ENCODE peak calls at places on chromosome 10, in seven cellular contexts. One of them, this sample, is unnamed.
A peak's percentile ranks its signal among the peaks of the same experiment; 100 is the strongest.

GRCh38 chr10:133347636-133348517 is 704 bp downstream of the PRAP1 start:
- DNase-seq in HL-60: no peak
- DNase-seq in SK-N-SH: peak; percentile 61
- DNase-seq in A549: no peak
- DNase-seq in HepG2: peak; percentile 75
- DNase-seq in GM12878: no peak
- DNase-seq in HCT116: no peak
- DNase-seq in this sample: no peak

GRCh38 chr10:13649844-13650520 is 63.2 kb downstream of the PRPF18 start:
- DNase-seq in HepG2: no peak
- DNase-seq in HCT116: no peak
- DNase-seq in SK-N-SH: no peak
- DNase-seq in HL-60: no peak
- DNase-seq in GM12878: no peak
- DNase-seq in A549: no peak
- DNase-seq in this sample: no peak

GRCh38 chr10:112490543-112490942 is 43.5 kb downstream of the VTI1A start:
- DNase-seq in HL-60: no peak
- DNase-seq in HepG2: peak; percentile 97
- DNase-seq in A549: no peak
- DNase-seq in GM12878: no peak
- DNase-seq in SK-N-SH: peak; percentile 67
- DNase-seq in HCT116: peak; percentile 97
- DNase-seq in this sample: no peak

GRCh38 chr10:88097092-88097894 is 233.9 kb downstream of the PTEN start:
- DNase-seq in HL-60: peak; percentile 68
- DNase-seq in SK-N-SH: no peak
- DNase-seq in GM12878: no peak
- DNase-seq in HCT116: no peak
- DNase-seq in A549: no peak
- DNase-seq in HepG2: no peak
- DNase-seq in this sample: no peak

GRCh38 chr10:4763960-4764428 is 62.0 kb upstream of the AKR1E2 start:
- DNase-seq in HCT116: no peak
- DNase-seq in SK-N-SH: no peak
- DNase-seq in GM12878: no peak
- DNase-seq in HepG2: no peak
- DNase-seq in HL-60: no peak
- DNase-seq in A549: no peak
- DNase-seq in this sample: peak; percentile 46

GRCh38 chr10:94104316-94105060 is 110.8 kb downstream of the PLCE1 start:
- DNase-seq in GM12878: no peak
- DNase-seq in A549: no peak
- DNase-seq in HepG2: peak; percentile 5
- DNase-seq in HL-60: no peak
- DNase-seq in HCT116: no peak
- DNase-seq in SK-N-SH: no peak
- DNase-seq in this sample: no peak

GRCh38 chr10:102565793-102566192 is 62.0 kb downstream of the SUFU start:
- DNase-seq in GM12878: no peak
- DNase-seq in A549: no peak
- DNase-seq in SK-N-SH: no peak
- DNase-seq in HL-60: no peak
- DNase-seq in HCT116: no peak
- DNase-seq in HepG2: peak; percentile 9
- DNase-seq in this sample: no peak

GRCh38 chr10:29257106-29257783 is 31.6 kb upstream of the LYZL1 start:
- DNase-seq in SK-N-SH: no peak
- DNase-seq in HL-60: peak; percentile 77
- DNase-seq in HCT116: no peak
- DNase-seq in GM12878: no peak
- DNase-seq in A549: no peak
- DNase-seq in HepG2: no peak
- DNase-seq in this sample: no peak

GRCh38 chr10:70894416-70894815 is 6.1 kb upstream of the PCBD1 start:
- DNase-seq in GM12878: no peak
- DNase-seq in HepG2: no peak
- DNase-seq in A549: no peak
- DNase-seq in SK-N-SH: no peak
- DNase-seq in HL-60: no peak
- DNase-seq in HCT116: no peak
- DNase-seq in this sample: no peak

GRCh38 chr10:90481326-90481923 is 376.4 kb downstream of the HTR7 start:
- DNase-seq in GM12878: no peak
- DNase-seq in A549: no peak
- DNase-seq in SK-N-SH: no peak
- DNase-seq in HCT116: no peak
- DNase-seq in HL-60: no peak
- DNase-seq in HepG2: no peak
- DNase-seq in this sample: no peak

GRCh38 chr10:3151889-3152565 is 20.6 kb downstream of the PITRM1 start:
- DNase-seq in HCT116: no peak
- DNase-seq in GM12878: no peak
- DNase-seq in HL-60: no peak
- DNase-seq in A549: no peak
- DNase-seq in HepG2: no peak
- DNase-seq in SK-N-SH: no peak
- DNase-seq in this sample: no peak

GRCh38 chr10:129808092-129808983 is 155.7 kb downstream of the EBF3 start:
- DNase-seq in HCT116: no peak
- DNase-seq in A549: no peak
- DNase-seq in GM12878: no peak
- DNase-seq in SK-N-SH: no peak
- DNase-seq in HepG2: no peak
- DNase-seq in HL-60: no peak
- DNase-seq in this sample: no peak

GRCh38 chr10:102065561-102066420 is 642 bp downstream of the HPS6 start:
- DNase-seq in SK-N-SH: peak; percentile 79
- DNase-seq in HCT116: no peak
- DNase-seq in HepG2: no peak
- DNase-seq in A549: peak; percentile 38
- DNase-seq in GM12878: no peak
- DNase-seq in HL-60: peak; percentile 28
- DNase-seq in this sample: no peak

GRCh38 chr10:113126506-113127192 is 176.6 kb downstream of the TCF7L2 start:
- DNase-seq in HL-60: peak; percentile 40
- DNase-seq in A549: peak; percentile 55
- DNase-seq in SK-N-SH: peak; percentile 94
- DNase-seq in HCT116: no peak
- DNase-seq in GM12878: no peak
- DNase-seq in HepG2: peak; percentile 15
- DNase-seq in this sample: peak; percentile 25

GRCh38 chr10:14692344-14693199 is 82.1 kb downstream of the FAM107B start:
- DNase-seq in HepG2: no peak
- DNase-seq in SK-N-SH: no peak
- DNase-seq in HCT116: no peak
- DNase-seq in A549: no peak
- DNase-seq in GM12878: no peak
- DNase-seq in HL-60: no peak
- DNase-seq in this sample: no peak

GRCh38 chr10:84375011-84375410 is 46.6 kb downstream of the CCSER2 start:
- DNase-seq in HCT116: peak; percentile 57
- DNase-seq in SK-N-SH: peak; percentile 29
- DNase-seq in A549: no peak
- DNase-seq in HepG2: peak; percentile 51
- DNase-seq in GM12878: peak; percentile 34
- DNase-seq in HL-60: peak; percentile 32
- DNase-seq in this sample: peak; percentile 62

GRCh38 chr10:97796651-97797050 is 24.9 kb upstream of the SFRP5 start:
- DNase-seq in GM12878: no peak
- DNase-seq in HepG2: no peak
- DNase-seq in HL-60: no peak
- DNase-seq in HCT116: no peak
- DNase-seq in SK-N-SH: no peak
- DNase-seq in A549: no peak
- DNase-seq in this sample: no peak

GRCh38 chr10:44975487-44976331 is 2.9 kb downstream of the DEPP1 start:
- DNase-seq in HepG2: peak; percentile 83
- DNase-seq in GM12878: no peak
- DNase-seq in SK-N-SH: no peak
- DNase-seq in A549: no peak
- DNase-seq in HCT116: peak; percentile 23
- DNase-seq in HL-60: peak; percentile 40
- DNase-seq in this sample: no peak

GRCh38 chr10:124632064-124632531 is 112.1 kb downstream of the FAM53B start:
- DNase-seq in HepG2: peak; percentile 8
- DNase-seq in HCT116: no peak
- DNase-seq in A549: no peak
- DNase-seq in GM12878: no peak
- DNase-seq in HL-60: no peak
- DNase-seq in SK-N-SH: peak; percentile 58
- DNase-seq in this sample: no peak

GRCh38 chr10:69636273-69636575 is 6.2 kb downstream of the FAM241B start:
- DNase-seq in HCT116: no peak
- DNase-seq in GM12878: no peak
- DNase-seq in A549: no peak
- DNase-seq in SK-N-SH: no peak
- DNase-seq in HepG2: no peak
- DNase-seq in HL-60: no peak
- DNase-seq in this sample: no peak

GRCh38 chr10:69634759-69635425 is 4.8 kb downstream of the FAM241B start:
- DNase-seq in HL-60: no peak
- DNase-seq in GM12878: no peak
- DNase-seq in SK-N-SH: no peak
- DNase-seq in HCT116: no peak
- DNase-seq in HepG2: no peak
- DNase-seq in A549: no peak
- DNase-seq in this sample: no peak

GRCh38 chr10:69638642-69639041 is 8.6 kb downstream of the FAM241B start:
- DNase-seq in GM12878: no peak
- DNase-seq in HCT116: no peak
- DNase-seq in SK-N-SH: no peak
- DNase-seq in HepG2: no peak
- DNase-seq in A549: no peak
- DNase-seq in HL-60: no peak
- DNase-seq in this sample: no peak

GRCh38 chr10:69635428-69636272 is 5.6 kb downstream of the FAM241B start:
- DNase-seq in GM12878: no peak
- DNase-seq in SK-N-SH: no peak
- DNase-seq in HepG2: no peak
- DNase-seq in A549: no peak
- DNase-seq in HCT116: no peak
- DNase-seq in HL-60: no peak
- DNase-seq in this sample: no peak

GRCh38 chr10:69636626-69637550 is 6.8 kb downstream of the FAM241B start:
- DNase-seq in GM12878: no peak
- DNase-seq in A549: peak; percentile 35
- DNase-seq in HepG2: no peak
- DNase-seq in HCT116: peak; percentile 19
- DNase-seq in HL-60: peak; percentile 18
- DNase-seq in SK-N-SH: no peak
- DNase-seq in this sample: no peak
- TF ChIP-seq REST in GM12878: no peak
- TF ChIP-seq REST in A549: no peak
- TF ChIP-seq REST in HepG2: no peak
- TF ChIP-seq REST in HCT116: no peak
- TF ChIP-seq REST in HL-60: no peak
- TF ChIP-seq REST in SK-N-SH: no peak
- TF ChIP-seq REST in this sample: no peak

DNA sequence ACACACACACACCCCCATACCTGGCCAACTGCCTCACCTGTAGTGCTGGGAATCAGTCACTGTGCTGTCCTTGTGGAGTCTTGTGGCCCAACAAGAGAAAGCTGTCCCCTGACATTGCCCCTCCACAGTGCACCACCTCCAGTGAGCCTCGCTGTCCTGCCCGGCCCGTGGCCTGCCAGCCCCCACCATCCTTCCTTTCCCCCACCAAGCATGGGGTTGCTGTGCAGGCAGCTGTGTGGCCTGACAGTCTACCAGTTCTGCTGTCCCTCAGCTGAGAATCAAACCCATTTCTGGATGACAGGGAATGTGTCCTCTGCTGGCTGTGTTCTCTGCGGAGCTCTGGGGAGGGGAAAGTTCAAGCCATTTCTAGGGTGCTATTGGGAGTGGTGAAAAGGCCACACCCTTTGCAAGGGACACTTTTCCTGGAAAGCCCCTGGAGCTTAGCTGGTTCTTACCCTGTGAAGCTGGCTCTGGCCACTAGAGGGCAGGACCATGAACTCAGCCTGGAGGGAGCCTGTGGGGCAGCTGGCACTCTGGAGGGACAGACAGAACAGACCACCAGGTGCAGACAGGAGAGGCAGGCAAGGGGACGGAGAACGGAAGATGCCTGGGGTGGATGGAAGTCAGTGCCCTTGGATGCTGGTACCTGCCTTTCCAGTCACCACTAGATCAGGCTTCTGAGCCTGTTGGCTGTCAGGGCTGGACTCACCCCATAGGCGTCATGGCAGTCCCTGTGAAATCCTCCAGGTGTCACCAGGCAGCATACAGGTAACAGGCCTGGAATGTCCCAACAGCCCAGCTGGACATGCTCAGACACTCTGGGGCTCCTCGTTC is 10.5 kb upstream of the MTPAP start:
- DNase-seq in A549: peak; percentile 67
- DNase-seq in HepG2: peak; percentile 81
- DNase-seq in SK-N-SH: peak; percentile 74
- DNase-seq in HCT116: peak; percentile 82
- DNase-seq in GM12878: peak; percentile 39
- DNase-seq in HL-60: peak; percentile 53
- DNase-seq in this sample: peak; percentile 38
- TF ChIP-seq CTCF in A549: peak; percentile 82
- TF ChIP-seq CTCF in HepG2: peak; percentile 91
- TF ChIP-seq CTCF in SK-N-SH: peak; percentile 75
- TF ChIP-seq CTCF in HCT116: peak; percentile 90
- TF ChIP-seq CTCF in GM12878: peak; percentile 98
- TF ChIP-seq CTCF in HL-60: peak; percentile 22
- TF ChIP-seq CTCF in this sample: peak; percentile 84

GRCh38 chr10:69504576-69505250 is 53.4 kb downstream of the TSPAN15 start:
- DNase-seq in HL-60: no peak
- DNase-seq in GM12878: no peak
- DNase-seq in HepG2: no peak
- DNase-seq in A549: no peak
- DNase-seq in HCT116: no peak
- DNase-seq in SK-N-SH: no peak
- DNase-seq in this sample: no peak
- TF ChIP-seq REST in HL-60: no peak
- TF ChIP-seq REST in GM12878: no peak
- TF ChIP-seq REST in HepG2: no peak
- TF ChIP-seq REST in A549: no peak
- TF ChIP-seq REST in HCT116: no peak
- TF ChIP-seq REST in SK-N-SH: no peak
- TF ChIP-seq REST in this sample: no peak

GRCh38 chr10:50937230-50937907 is 51.9 kb upstream of the A1CF start:
- DNase-seq in HL-60: no peak
- DNase-seq in A549: peak; percentile 8
- DNase-seq in HCT116: peak; percentile 39
- DNase-seq in HepG2: peak; percentile 24
- DNase-seq in SK-N-SH: peak; percentile 4
- DNase-seq in GM12878: no peak
- DNase-seq in this sample: peak; percentile 27
- TF ChIP-seq CTCF in HL-60: no peak
- TF ChIP-seq CTCF in A549: peak; percentile 48
- TF ChIP-seq CTCF in HCT116: peak; percentile 60
- TF ChIP-seq CTCF in HepG2: peak; percentile 60
- TF ChIP-seq CTCF in SK-N-SH: peak; percentile 68
- TF ChIP-seq CTCF in GM12878: peak; percentile 41
- TF ChIP-seq CTCF in this sample: peak; percentile 75

GRCh38 chr10:76009531-76009930 is 578.1 kb downstream of the LRMDA start:
- DNase-seq in HepG2: no peak
- DNase-seq in SK-N-SH: no peak
- DNase-seq in HCT116: no peak
- DNase-seq in A549: no peak
- DNase-seq in GM12878: no peak
- DNase-seq in HL-60: no peak
- DNase-seq in this sample: no peak
- TF ChIP-seq REST in HepG2: no peak
- TF ChIP-seq REST in SK-N-SH: no peak
- TF ChIP-seq REST in HCT116: no peak
- TF ChIP-seq REST in A549: no peak
- TF ChIP-seq REST in GM12878: no peak
- TF ChIP-seq REST in HL-60: no peak
- TF ChIP-seq REST in this sample: no peak

GRCh38 chr10:103666109-103666508 is 172.6 kb downstream of the NEURL1 start:
- DNase-seq in HL-60: peak; percentile 42
- DNase-seq in HepG2: no peak
- DNase-seq in HCT116: peak; percentile 22
- DNase-seq in SK-N-SH: peak; percentile 68
- DNase-seq in A549: peak; percentile 79
- DNase-seq in GM12878: no peak
- DNase-seq in this sample: no peak
- TF ChIP-seq CTCF in HL-60: peak; percentile 28
- TF ChIP-seq CTCF in HepG2: peak; percentile 58
- TF ChIP-seq CTCF in HCT116: peak; percentile 68
- TF ChIP-seq CTCF in SK-N-SH: peak; percentile 56
- TF ChIP-seq CTCF in A549: peak; percentile 35
- TF ChIP-seq CTCF in GM12878: peak; percentile 39
- TF ChIP-seq CTCF in this sample: no peak